ENCODE peak calls at places on chromosome 9, in five cellular contexts. S is Peyer's patch, W is body of pancreas, G is tibial nerve, A is heart left ventricle. C is an unnamed sample.
A peak's percentile ranks its signal among the peaks of the same experiment; 100 is the strongest.

GRCh38 chr9:14212116-14212515 is 101.8 kb downstream of the NFIB start:
- DNase-seq in S (no peak), G (no peak), A (no peak), W (no peak), C (no peak)

GRCh38 chr9:83154087-83154736 is 91.3 kb upstream of the RASEF start:
- DNase-seq in G (no peak), S (no peak), W (peak; percentile 90), A (no peak), C (no peak)

GRCh38 chr9:92406506-92406905 is 2.1 kb upstream of the OGN start:
- DNase-seq in W (no peak), G (no peak), S (peak; percentile 61), A (peak; percentile 46), C (no peak)

GRCh38 chr9:121597693-121598166 is 53.7 kb upstream of the DAB2IP start:
- DNase-seq in A (no peak), G (no peak), W (no peak), S (no peak), C (no peak)

GRCh38 chr9:28255174-28255573 is 681.9 kb upstream of the C9orf72 start:
- DNase-seq in G (no peak), A (no peak), S (no peak), W (no peak), C (no peak)

GRCh38 chr9:83425240-83425639 is 113.0 kb downstream of the FRMD3 start:
- DNase-seq in W (peak; percentile 52), S (no peak), G (no peak), A (no peak), C (no peak)

GRCh38 chr9:2824564-2824963 is 19.3 kb downstream of the PUM3 start:
- DNase-seq in S (no peak), A (no peak), W (peak; percentile 43), G (no peak), C (no peak)

GRCh38 chr9:84385357-84386040 is 44.9 kb upstream of the SLC28A3 start:
- DNase-seq in W (no peak), G (no peak), S (no peak), A (no peak), C (no peak)

GRCh38 chr9:124222918-124223720 is 34.6 kb upstream of the NEK6 start:
- DNase-seq in G (peak; percentile 61), A (peak; percentile 85), W (peak; percentile 97), S (peak; percentile 93), C (peak; percentile 58)

GRCh38 chr9:126093771-126094170 is 232.9 kb upstream of the MVB12B start:
- DNase-seq in G (no peak), S (no peak), W (no peak), A (no peak), C (no peak)

GRCh38 chr9:38142201-38142600 is 73.2 kb upstream of the SHB start:
- DNase-seq in W (no peak), S (no peak), G (no peak), A (no peak), C (no peak)

GRCh38 chr9:77827104-77827784 is 179.1 kb upstream of the GNA14 start:
- DNase-seq in A (no peak), W (no peak), G (no peak), S (no peak), C (no peak)

GRCh38 chr9:2181794-2182193 is 166.6 kb downstream of the SMARCA2 start:
- DNase-seq in A (peak; percentile 26), S (peak; percentile 56), G (no peak), W (no peak), C (no peak)

GRCh38 chr9:137497921-137498719 is 39.0 kb upstream of the NSMF start:
- DNase-seq in G (no peak), W (no peak), A (no peak), S (no peak), C (no peak)

GRCh38 chr9:128193469-128194096 is 2.2 kb upstream of the CIZ1 start:
- DNase-seq in S (no peak), A (no peak), W (no peak), G (no peak), C (no peak)

GRCh38 chr9:128190516-128191405 is 611 bp downstream of the CIZ1 start:
- DNase-seq in S (no peak), G (no peak), A (peak; percentile 56), W (no peak), C (no peak)

GRCh38 chr9:128190013-128190412 is 1.4 kb downstream of the CIZ1 start:
- DNase-seq in S (no peak), A (no peak), G (no peak), W (no peak), C (no peak)

GRCh38 chr9:128191406-128192046 is at the start of gene CIZ1:
- DNase-seq in S (peak; percentile 89), A (peak; percentile 84), W (peak; percentile 81), G (peak; percentile 63), C (peak; percentile 76)

DNA sequence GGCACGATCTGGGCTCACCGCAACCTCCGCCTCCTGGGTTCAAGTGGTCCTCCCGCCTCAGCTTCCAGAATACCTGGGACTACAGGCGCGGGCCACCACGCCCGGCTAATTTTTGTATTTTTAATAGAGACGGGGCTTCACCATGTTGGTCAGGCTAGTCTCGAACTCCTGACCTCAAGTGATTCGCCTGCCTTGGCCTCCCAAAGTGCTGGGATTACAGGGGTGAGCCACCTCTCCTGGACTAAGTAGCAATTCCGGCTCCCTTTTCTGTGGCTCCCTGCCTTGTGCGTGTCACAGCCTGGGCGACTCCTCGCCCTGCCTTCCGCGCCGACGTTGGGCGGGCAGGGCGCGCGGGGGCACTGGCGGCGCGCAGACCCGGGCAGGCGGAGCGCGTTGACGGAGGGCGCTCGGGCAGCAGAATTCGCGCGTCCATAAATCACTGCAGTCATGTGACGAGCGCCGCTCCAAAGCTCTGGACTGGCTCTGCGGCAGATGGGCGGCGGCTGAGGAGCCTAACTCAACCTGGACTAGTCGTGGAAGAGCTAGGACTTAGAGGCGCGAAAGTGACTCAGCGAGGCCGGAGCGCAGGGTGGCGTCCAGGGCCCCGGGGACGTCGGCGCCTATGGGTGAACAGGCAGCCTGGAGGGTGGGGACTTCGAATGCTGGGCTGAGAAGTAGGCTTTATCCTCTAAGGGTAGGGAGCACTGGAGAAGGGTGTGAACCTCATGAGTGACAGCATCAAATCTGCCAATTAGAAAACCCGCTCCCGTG is 1.4 kb upstream of the CIZ1 start:
- DNase-seq in W (peak; percentile 77), G (peak; percentile 69), A (peak; percentile 87), S (peak; percentile 93), C (peak; percentile 85)
- TF ChIP-seq POLR2A in W (peak; percentile 74), G (no peak), A (peak; percentile 45), S (peak; percentile 68), C (no peak)

DNA sequence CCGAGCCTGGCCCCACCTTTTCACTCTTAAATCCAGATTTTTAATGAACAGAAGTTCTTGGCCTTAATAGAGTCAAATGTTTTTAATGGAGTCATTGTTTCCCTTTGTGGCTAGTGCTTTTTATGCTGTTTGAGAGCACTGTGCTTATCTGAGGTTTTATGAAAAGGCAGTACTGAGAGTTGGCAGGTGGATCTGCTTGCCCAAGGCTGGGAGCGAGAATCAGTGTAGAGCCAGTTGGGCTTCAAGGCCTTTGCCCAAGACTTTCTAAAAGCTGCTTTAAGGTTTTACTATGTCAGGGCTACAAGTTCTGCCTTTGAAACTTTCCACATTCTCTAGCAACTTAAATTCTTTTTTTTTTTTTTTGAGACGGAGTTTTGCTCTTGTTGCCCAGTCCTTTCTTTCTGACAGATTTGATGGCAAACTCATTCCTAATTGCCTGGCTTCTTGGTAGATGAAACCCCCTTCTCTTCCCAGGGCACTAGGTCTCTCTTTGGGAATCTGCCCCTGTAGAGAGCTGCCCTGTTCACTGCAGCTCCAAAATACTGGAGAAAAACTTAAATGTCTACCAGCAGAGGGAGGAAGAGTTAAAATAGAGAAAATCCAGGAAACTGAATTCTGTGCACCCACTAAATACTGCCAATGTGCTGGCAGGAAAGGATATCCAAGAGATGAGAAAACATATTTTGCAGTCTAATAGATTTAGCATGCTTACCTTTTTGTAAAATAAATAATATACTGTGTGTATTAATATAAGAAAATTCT is 36.9 kb upstream of the CDK20 start:
- DNase-seq in A (no peak), G (no peak), S (no peak), W (no peak), C (no peak)
- TF ChIP-seq CTCF in A (no peak), G (no peak), S (no peak), W (no peak), C (no peak)

DNA sequence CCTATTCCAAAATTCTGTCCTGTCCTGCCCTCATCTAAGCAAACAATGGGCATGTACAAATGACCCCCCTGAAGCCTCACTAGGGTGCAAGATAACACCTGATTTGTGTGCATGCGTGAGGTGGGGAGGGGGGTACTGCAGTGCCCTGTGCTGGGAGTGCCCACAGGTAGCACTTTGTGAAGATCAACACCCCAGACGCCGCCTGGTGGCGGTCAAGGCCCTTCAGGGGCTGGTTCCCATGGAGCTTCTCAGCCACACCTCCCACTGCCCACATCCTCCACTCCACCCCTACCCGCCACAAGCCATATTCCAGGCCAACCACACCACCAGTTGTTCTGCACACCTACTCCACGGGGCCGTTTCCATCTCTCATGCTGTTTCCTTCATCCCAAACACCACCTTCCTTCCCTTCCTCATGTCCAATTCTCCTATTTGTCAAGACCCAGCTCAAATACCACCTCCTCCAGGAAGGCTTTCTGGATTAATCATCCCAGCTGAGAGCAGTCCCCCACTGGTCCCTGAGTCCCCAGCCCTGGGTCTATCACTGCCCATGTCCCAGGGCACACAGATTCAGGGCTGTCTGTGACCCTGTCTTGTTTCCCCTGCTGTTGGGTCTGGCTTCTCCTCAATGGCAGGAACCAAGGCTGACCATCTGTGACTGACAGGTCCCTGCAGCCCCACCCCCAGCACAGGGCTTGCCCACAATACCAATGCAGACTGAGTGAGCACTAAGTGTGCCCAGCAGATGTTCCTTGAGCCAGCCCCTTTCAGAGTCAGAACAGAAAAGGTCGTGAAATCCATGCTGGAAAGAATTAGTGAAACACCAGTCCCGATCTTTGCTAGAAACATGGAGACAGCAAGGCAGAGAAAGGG is 178.4 kb downstream of the PAX5 start:
- DNase-seq in S (peak; percentile 62), A (no peak), W (no peak), G (no peak), C (no peak)
- H3K27me3 ChIP-seq in S (no peaks in the 10 kb centered on the region), A (no peaks in the 10 kb centered on the region), W (no peaks in the 10 kb centered on the region), G (no peaks in the 10 kb centered on the region), C (no peaks in the 10 kb centered on the region)

GRCh38 chr9:99903393-99903792 is 3.1 kb upstream of the STX17 start:
- DNase-seq in A (no peak), W (no peak), S (no peak), G (no peak), C (no peak)

GRCh38 chr9:99905833-99906402 is 536 bp upstream of the STX17 start:
- DNase-seq in W (peak; percentile 49), S (no peak), A (no peak), G (no peak), C (no peak)

GRCh38 chr9:99911600-99911999 is 5.1 kb downstream of the STX17 start:
- DNase-seq in W (no peak), S (no peak), A (no peak), G (no peak), C (no peak)

GRCh38 chr9:99907208-99907532 is 716 bp downstream of the STX17 start:
- DNase-seq in S (no peak), G (peak; percentile 16), W (no peak), A (no peak), C (no peak)

DNA sequence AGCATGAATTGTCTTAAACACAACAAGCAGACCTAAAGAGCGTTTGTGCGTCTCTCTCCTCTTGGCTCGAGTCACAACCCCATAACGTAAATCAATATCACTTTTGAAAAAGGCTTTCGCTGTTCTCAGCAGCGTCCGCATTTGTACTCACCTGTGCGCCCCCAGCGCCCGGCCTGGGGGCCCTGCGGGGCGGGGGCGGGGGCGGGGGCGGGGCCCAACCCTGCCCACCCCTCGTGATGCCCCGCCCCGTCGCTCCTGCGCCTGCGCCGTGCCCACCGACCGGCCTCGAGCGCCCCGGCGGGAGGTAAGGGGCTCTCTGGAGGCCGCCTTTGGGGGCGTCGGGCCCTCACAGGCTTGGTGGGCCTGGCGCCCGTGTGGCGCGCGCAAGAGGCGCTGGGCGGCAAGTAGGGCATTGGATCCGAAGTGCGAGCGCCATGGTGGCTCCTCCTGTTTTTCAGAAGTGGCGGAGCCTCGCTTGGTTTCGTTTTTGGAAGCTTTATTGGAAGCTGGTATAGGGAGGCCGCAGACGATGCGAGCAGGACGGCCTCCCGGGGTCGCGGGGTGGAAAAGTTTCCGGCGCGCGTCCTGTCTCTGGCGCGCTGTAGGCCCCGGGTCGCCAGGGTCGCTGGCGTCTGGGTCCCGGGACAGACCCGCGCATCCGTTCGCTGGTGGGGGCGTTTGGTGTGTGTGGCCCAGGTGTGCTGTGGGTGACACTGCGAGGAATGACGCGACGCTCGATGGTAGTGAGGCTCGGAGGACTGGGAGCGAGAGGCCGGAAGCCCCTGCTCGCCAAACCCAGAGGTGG is at the start of gene STX17:
- DNase-seq in A (peak; percentile 83), S (peak; percentile 89), G (peak; percentile 47), W (peak; percentile 76), C (peak; percentile 81)
- TF ChIP-seq POLR2A in A (peak; percentile 77), S (peak; percentile 59), G (peak; percentile 38), W (peak; percentile 90), C (peak; percentile 66)